ENCODE peak calls at places on chromosomes 1 and 21, in six cellular contexts. One of them, this sample, is unnamed. For H3K27me3, the result is how much of the 10 kb centered on the place peaks cover.

GRCh38 chr1:181398544-181398943 is 84.8 kb upstream of the CACNA1E start:
- DNase-seq in body of pancreas: no peak
- DNase-seq in psoas muscle: no peak
- DNase-seq in pancreas: no peak
- DNase-seq in upper lobe of right lung: no peak
- DNase-seq in astrocyte: no peak
- DNase-seq in this sample: no peak

GRCh38 chr1:88984553-88984945 is 7.9 kb downstream of the KYAT3 start:
- DNase-seq in body of pancreas: no peak
- DNase-seq in psoas muscle: no peak
- DNase-seq in pancreas: no peak
- DNase-seq in upper lobe of right lung: no peak
- DNase-seq in astrocyte: no peak
- DNase-seq in this sample: no peak

GRCh38 chr1:193437785-193438184 is 251.4 kb upstream of the B3GALT2 start:
- DNase-seq in body of pancreas: no peak
- DNase-seq in psoas muscle: no peak
- DNase-seq in pancreas: no peak
- DNase-seq in upper lobe of right lung: no peak
- DNase-seq in astrocyte: no peak
- DNase-seq in this sample: no peak

GRCh38 chr1:112388436-112388835 is 7.6 kb upstream of the CTTNBP2NL start:
- DNase-seq in body of pancreas: no peak
- DNase-seq in psoas muscle: no peak
- DNase-seq in pancreas: no peak
- DNase-seq in upper lobe of right lung: no peak
- DNase-seq in astrocyte: peak
- DNase-seq in this sample: no peak

GRCh38 chr1:200029035-200029623 is 1.6 kb downstream of the NR5A2 start:
- DNase-seq in body of pancreas: peak
- DNase-seq in psoas muscle: no peak
- DNase-seq in pancreas: peak
- DNase-seq in upper lobe of right lung: peak
- DNase-seq in astrocyte: no peak
- DNase-seq in this sample: no peak

GRCh38 chr1:63794927-63795326 is 21.1 kb downstream of the ROR1 start:
- DNase-seq in body of pancreas: no peak
- DNase-seq in psoas muscle: no peak
- DNase-seq in pancreas: no peak
- DNase-seq in upper lobe of right lung: peak
- DNase-seq in astrocyte: peak
- DNase-seq in this sample: no peak

GRCh38 chr1:150561830-150562367 is 12.7 kb downstream of the ADAMTSL4 start:
- DNase-seq in body of pancreas: peak
- DNase-seq in psoas muscle: peak
- DNase-seq in pancreas: peak
- DNase-seq in upper lobe of right lung: peak
- DNase-seq in astrocyte: peak
- DNase-seq in this sample: peak

GRCh38 chr1:41260768-41261167 is 18.7 kb upstream of the SCMH1 start:
- DNase-seq in body of pancreas: no peak
- DNase-seq in psoas muscle: no peak
- DNase-seq in pancreas: no peak
- DNase-seq in upper lobe of right lung: no peak
- DNase-seq in astrocyte: no peak
- DNase-seq in this sample: no peak

GRCh38 chr1:198771562-198772153 is 132.8 kb downstream of the PTPRC start:
- DNase-seq in body of pancreas: no peak
- DNase-seq in psoas muscle: no peak
- DNase-seq in pancreas: no peak
- DNase-seq in upper lobe of right lung: no peak
- DNase-seq in astrocyte: peak
- DNase-seq in this sample: no peak

GRCh38 chr1:19315378-19316206 is 3.5 kb downstream of the SLC66A1 start:
- DNase-seq in body of pancreas: no peak
- DNase-seq in psoas muscle: no peak
- DNase-seq in pancreas: no peak
- DNase-seq in upper lobe of right lung: no peak
- DNase-seq in astrocyte: peak
- DNase-seq in this sample: no peak

GRCh38 chr1:211734359-211734758 is 58.9 kb upstream of the NEK2 start:
- DNase-seq in body of pancreas: peak
- DNase-seq in psoas muscle: no peak
- DNase-seq in pancreas: no peak
- DNase-seq in upper lobe of right lung: no peak
- DNase-seq in astrocyte: no peak
- DNase-seq in this sample: no peak

GRCh38 chr21:26852422-26852821 is 7.2 kb upstream of the ADAMTS1 start:
- DNase-seq in body of pancreas: no peak
- DNase-seq in psoas muscle: no peak
- DNase-seq in pancreas: no peak
- DNase-seq in upper lobe of right lung: no peak
- DNase-seq in astrocyte: no peak
- DNase-seq in this sample: no peak

GRCh38 chr1:85815906-85816305 is 107.7 kb upstream of the ZNHIT6 start:
- DNase-seq in body of pancreas: peak
- DNase-seq in psoas muscle: peak
- DNase-seq in pancreas: no peak
- DNase-seq in upper lobe of right lung: no peak
- DNase-seq in astrocyte: no peak
- DNase-seq in this sample: no peak

GRCh38 chr1:177857285-177857684 is 112.6 kb downstream of the SEC16B start:
- DNase-seq in body of pancreas: no peak
- DNase-seq in psoas muscle: no peak
- DNase-seq in pancreas: no peak
- DNase-seq in upper lobe of right lung: no peak
- DNase-seq in astrocyte: no peak
- DNase-seq in this sample: no peak

GRCh38 chr1:59484090-59484489 is 187.2 kb downstream of the FGGY start:
- DNase-seq in body of pancreas: no peak
- DNase-seq in psoas muscle: no peak
- DNase-seq in pancreas: no peak
- DNase-seq in upper lobe of right lung: no peak
- DNase-seq in astrocyte: peak
- DNase-seq in this sample: no peak

GRCh38 chr1:93537404-93537803 is 89.5 kb downstream of the FNBP1L start:
- DNase-seq in body of pancreas: no peak
- DNase-seq in psoas muscle: no peak
- DNase-seq in pancreas: no peak
- DNase-seq in upper lobe of right lung: no peak
- DNase-seq in astrocyte: no peak
- DNase-seq in this sample: no peak

GRCh38 chr1:15153842-15154479 is 414 bp downstream of the TMEM51 start:
- DNase-seq in body of pancreas: peak
- DNase-seq in psoas muscle: peak
- DNase-seq in pancreas: peak
- DNase-seq in upper lobe of right lung: peak
- DNase-seq in astrocyte: no peak
- DNase-seq in this sample: no peak

GRCh38 chr1:109399326-109399957 is 1.7 kb upstream of the SORT1 start:
- DNase-seq in body of pancreas: no peak
- DNase-seq in psoas muscle: no peak
- DNase-seq in pancreas: no peak
- DNase-seq in upper lobe of right lung: no peak
- DNase-seq in astrocyte: peak
- DNase-seq in this sample: no peak

GRCh38 chr1:107572674-107573205 is 392.2 kb downstream of the VAV3 start:
- DNase-seq in body of pancreas: no peak
- DNase-seq in psoas muscle: no peak
- DNase-seq in pancreas: no peak
- DNase-seq in upper lobe of right lung: no peak
- DNase-seq in astrocyte: peak
- DNase-seq in this sample: no peak

GRCh38 chr1:202704601-202705000 is 5.7 kb downstream of the SYT2 start:
- DNase-seq in body of pancreas: no peak
- DNase-seq in psoas muscle: no peak
- DNase-seq in pancreas: no peak
- DNase-seq in upper lobe of right lung: peak
- DNase-seq in astrocyte: no peak
- DNase-seq in this sample: no peak

GRCh38 chr1:205783904-205784303 is 8.6 kb upstream of the RAB29 start:
- DNase-seq in body of pancreas: no peak
- DNase-seq in psoas muscle: peak
- DNase-seq in pancreas: no peak
- DNase-seq in upper lobe of right lung: no peak
- DNase-seq in astrocyte: peak
- DNase-seq in this sample: no peak

GRCh38 chr21:38126677-38127271 is 130.0 kb upstream of the KCNJ15 start:
- DNase-seq in body of pancreas: peak
- DNase-seq in psoas muscle: peak
- DNase-seq in pancreas: peak
- DNase-seq in upper lobe of right lung: peak
- DNase-seq in astrocyte: no peak
- DNase-seq in this sample: peak

GRCh38 chr1:3077081-3077480 is 8.1 kb downstream of the PRDM16 start:
- DNase-seq in body of pancreas: no peak
- DNase-seq in psoas muscle: no peak
- DNase-seq in pancreas: no peak
- DNase-seq in upper lobe of right lung: no peak
- DNase-seq in astrocyte: no peak
- DNase-seq in this sample: no peak
- H3K27me3 ChIP-seq in body of pancreas: under half
- H3K27me3 ChIP-seq in psoas muscle: under half
- H3K27me3 ChIP-seq in pancreas: under half
- H3K27me3 ChIP-seq in upper lobe of right lung: under half
- H3K27me3 ChIP-seq in astrocyte: under half
- H3K27me3 ChIP-seq in this sample: under half

GRCh38 chr1:238254935-238255334 is 364.2 kb upstream of the ZP4 start:
- DNase-seq in body of pancreas: no peak
- DNase-seq in psoas muscle: no peak
- DNase-seq in pancreas: no peak
- DNase-seq in upper lobe of right lung: no peak
- DNase-seq in astrocyte: no peak
- DNase-seq in this sample: no peak

GRCh38 chr1:238257018-238257417 is 366.3 kb upstream of the ZP4 start:
- DNase-seq in body of pancreas: no peak
- DNase-seq in psoas muscle: no peak
- DNase-seq in pancreas: no peak
- DNase-seq in upper lobe of right lung: no peak
- DNase-seq in astrocyte: peak
- DNase-seq in this sample: no peak

GRCh38 chr1:238252033-238252802 is 361.5 kb upstream of the ZP4 start:
- DNase-seq in body of pancreas: peak
- DNase-seq in psoas muscle: peak
- DNase-seq in pancreas: peak
- DNase-seq in upper lobe of right lung: no peak
- DNase-seq in astrocyte: peak
- DNase-seq in this sample: peak
- TF ChIP-seq CTCF in body of pancreas: peak
- TF ChIP-seq CTCF in psoas muscle: peak
- TF ChIP-seq CTCF in pancreas: peak
- TF ChIP-seq CTCF in upper lobe of right lung: peak
- TF ChIP-seq CTCF in astrocyte: peak
- TF ChIP-seq CTCF in this sample: peak

DNA sequence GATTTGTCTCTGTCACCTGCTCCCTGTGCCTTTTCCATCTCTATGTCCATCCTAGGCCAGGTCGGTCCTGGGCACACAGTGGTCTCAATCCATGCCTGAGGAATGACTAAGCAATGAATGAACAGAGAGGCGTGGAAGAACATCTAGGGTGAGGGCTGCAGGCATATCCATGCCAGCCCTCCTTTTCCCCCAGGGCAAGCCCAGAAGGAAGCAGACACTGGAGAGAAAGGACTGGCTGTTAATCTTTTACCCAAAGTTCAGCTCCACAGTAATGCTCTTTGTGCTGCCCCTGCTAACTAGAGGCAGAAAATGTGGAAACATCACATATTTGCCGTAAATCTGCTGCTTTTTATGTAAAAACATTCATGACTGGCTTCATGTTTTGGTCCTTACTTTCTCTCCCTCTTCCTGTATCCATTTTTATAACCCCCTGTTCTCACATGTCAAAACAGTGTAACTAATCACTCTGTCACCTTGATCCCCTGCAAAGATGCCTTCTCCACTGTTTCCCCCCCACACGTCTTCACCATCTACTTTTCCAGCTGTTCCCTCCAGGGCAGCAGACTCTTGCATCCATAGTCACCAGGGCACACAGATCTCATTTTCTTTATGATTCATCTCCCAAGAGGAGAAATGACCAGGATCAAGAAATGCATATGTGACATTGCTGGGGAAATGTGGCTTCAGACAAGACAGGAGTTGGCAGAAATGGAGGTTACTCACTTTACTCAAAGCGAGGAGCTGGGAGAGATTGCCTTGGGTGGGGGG is 166.4 kb upstream of the PROX1 start:
- DNase-seq in body of pancreas: no peak
- DNase-seq in psoas muscle: no peak
- DNase-seq in pancreas: no peak
- DNase-seq in upper lobe of right lung: no peak
- DNase-seq in astrocyte: no peak
- DNase-seq in this sample: no peak
- H3K27me3 ChIP-seq in body of pancreas: under half
- H3K27me3 ChIP-seq in psoas muscle: under half
- H3K27me3 ChIP-seq in pancreas: under half
- H3K27me3 ChIP-seq in upper lobe of right lung: under half
- H3K27me3 ChIP-seq in astrocyte: under half
- H3K27me3 ChIP-seq in this sample: under half

GRCh38 chr1:152495066-152495675 is 15.4 kb upstream of the LCE5A start:
- DNase-seq in body of pancreas: no peak
- DNase-seq in psoas muscle: no peak
- DNase-seq in pancreas: no peak
- DNase-seq in upper lobe of right lung: no peak
- DNase-seq in astrocyte: no peak
- DNase-seq in this sample: no peak
- TF ChIP-seq CTCF in body of pancreas: no peak
- TF ChIP-seq CTCF in psoas muscle: no peak
- TF ChIP-seq CTCF in pancreas: no peak
- TF ChIP-seq CTCF in upper lobe of right lung: peak
- TF ChIP-seq CTCF in astrocyte: peak
- TF ChIP-seq CTCF in this sample: no peak

GRCh38 chr21:17765207-17765606 is 53.9 kb downstream of the C21orf91 start:
- DNase-seq in body of pancreas: no peak
- DNase-seq in psoas muscle: no peak
- DNase-seq in pancreas: no peak
- DNase-seq in upper lobe of right lung: no peak
- DNase-seq in astrocyte: no peak
- DNase-seq in this sample: no peak
- H3K27me3 ChIP-seq in body of pancreas: under half
- H3K27me3 ChIP-seq in psoas muscle: under half
- H3K27me3 ChIP-seq in pancreas: under half
- H3K27me3 ChIP-seq in upper lobe of right lung: under half
- H3K27me3 ChIP-seq in astrocyte: under half
- H3K27me3 ChIP-seq in this sample: under half

DNA sequence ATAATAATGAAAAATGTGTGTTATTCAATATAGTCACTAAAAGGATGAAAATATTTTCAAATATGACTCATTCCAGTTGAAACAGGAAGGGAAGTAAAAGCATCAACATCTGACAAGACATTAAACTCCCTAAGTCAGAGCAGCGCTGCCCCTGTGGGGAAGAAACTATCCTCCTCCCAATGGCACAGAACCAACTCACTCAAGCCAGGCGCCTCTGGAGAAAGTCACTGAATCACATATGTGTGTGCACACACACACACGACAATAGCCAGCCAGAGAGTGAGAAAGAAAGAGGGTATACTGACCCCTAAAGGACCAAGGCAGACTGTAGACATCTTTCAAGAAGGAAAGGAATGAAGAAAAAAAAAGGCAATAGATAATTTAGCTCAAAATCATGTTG is 126.9 kb downstream of the SETD4 start:
- DNase-seq in body of pancreas: peak
- DNase-seq in psoas muscle: peak
- DNase-seq in pancreas: peak
- DNase-seq in upper lobe of right lung: no peak
- DNase-seq in astrocyte: peak
- DNase-seq in this sample: peak
- TF ChIP-seq CTCF in body of pancreas: no peak
- TF ChIP-seq CTCF in psoas muscle: no peak
- TF ChIP-seq CTCF in pancreas: no peak
- TF ChIP-seq CTCF in upper lobe of right lung: no peak
- TF ChIP-seq CTCF in astrocyte: peak
- TF ChIP-seq CTCF in this sample: no peak

This sample was measured in tibial nerve.